ENCODE peak calls at places on chromosomes 11 and 22, in nine cellular contexts. V is H9; T is heart right ventricle; U is transverse colon; X is CD8-positive, alpha-beta T cell; I is fibroblast of lung; J is GM10248; F is psoas muscle; L is neural crest cell. O is an unnamed sample.

GRCh38 chr11:79436911-79437273 is 3.9 kb downstream of the TENM4 start:
- DNase-seq in I (no peak), T (no peak), L (no peak), X (no peak), U (no peak), J (no peak), F (no peak), V (peak; percentile 35), O (no peak)

GRCh38 chr22:46865052-46865434 is 102.6 kb downstream of the TBC1D22A start:
- DNase-seq in X (no peak), T (no peak), U (peak; percentile 19), F (no peak), V (no peak), J (no peak), I (no peak), L (no peak), O (no peak)

GRCh38 chr11:19374189-19374588 is 133.4 kb upstream of the E2F8 start:
- DNase-seq in I (peak; percentile 85), T (no peak), J (no peak), L (no peak), V (no peak), X (no peak), U (no peak), F (peak; percentile 23), O (no peak)

GRCh38 chr22:34866501-34867171 is 199.3 kb upstream of the ISX start:
- DNase-seq in X (no peak), U (no peak), T (no peak), I (peak; percentile 52), F (no peak), V (no peak), J (no peak), L (no peak), O (no peak)

GRCh38 chr11:11380883-11381282 is 27.8 kb upstream of the CSNK2A3 start:
- DNase-seq in F (no peak), L (no peak), T (no peak), X (no peak), I (no peak), J (no peak), V (no peak), U (no peak), O (no peak)

GRCh38 chr11:820655-821512 is 2.2 kb downstream of the PNPLA2 start:
- DNase-seq in F (peak; percentile 90), J (no peak), T (peak; percentile 79), U (peak; percentile 81), L (no peak), I (no peak), V (no peak), X (no peak), O (no peak)

GRCh38 chr11:2270322-2271076 is at the start of gene ASCL2:
- DNase-seq in I (no peak), V (peak; percentile 32), U (no peak), L (no peak), X (no peak), J (no peak), F (no peak), T (peak; percentile 3), O (peak; percentile 50)

GRCh38 chr11:125351045-125351867 is 144.8 kb downstream of the FEZ1 start:
- DNase-seq in I (no peak), X (no peak), U (no peak), F (no peak), J (no peak), V (peak; percentile 55), L (no peak), T (no peak), O (no peak)

GRCh38 chr11:10441652-10442503 is 13.2 kb upstream of the AMPD3 start:
- DNase-seq in T (no peak), I (peak; percentile 45), L (no peak), U (no peak), J (peak; percentile 69), X (no peak), V (no peak), F (no peak), O (no peak)

GRCh38 chr22:36332623-36333331 is 55.0 kb downstream of the MYH9 start:
- DNase-seq in U (peak; percentile 55), J (peak; percentile 65), L (no peak), F (no peak), X (no peak), V (no peak), I (peak; percentile 91), T (no peak), O (no peak)

GRCh38 chr11:125279680-125280079 is 115.1 kb downstream of the PKNOX2 start:
- DNase-seq in U (no peak), I (no peak), L (no peak), J (no peak), V (no peak), X (no peak), T (no peak), F (no peak), O (no peak)

GRCh38 chr11:88596786-88597185 is 259.2 kb upstream of the CTSC start:
- DNase-seq in V (no peak), X (no peak), J (no peak), I (peak; percentile 10), L (no peak), U (no peak), T (no peak), F (no peak), O (no peak)

GRCh38 chr22:18021431-18021830 is 2.9 kb downstream of the MICAL3 start:
- DNase-seq in U (no peak), T (no peak), J (no peak), V (no peak), L (no peak), F (no peak), I (no peak), X (no peak), O (no peak)

GRCh38 chr22:18024956-18025720 is 777 bp upstream of the MICAL3 start:
- DNase-seq in F (no peak), L (no peak), V (no peak), J (no peak), I (no peak), T (no peak), U (no peak), X (no peak), O (no peak)

GRCh38 chr22:18024276-18024939 is at the start of gene MICAL3:
- DNase-seq in J (peak; percentile 87), T (no peak), U (peak; percentile 75), X (peak; percentile 50), L (peak; percentile 60), I (peak; percentile 72), V (peak; percentile 39), F (peak; percentile 62), O (peak; percentile 48)

GRCh38 chr22:18022851-18023250 is 1.5 kb downstream of the MICAL3 start:
- DNase-seq in X (no peak), T (no peak), L (no peak), V (no peak), I (no peak), J (no peak), U (peak; percentile 18), F (no peak), O (no peak)

DNA sequence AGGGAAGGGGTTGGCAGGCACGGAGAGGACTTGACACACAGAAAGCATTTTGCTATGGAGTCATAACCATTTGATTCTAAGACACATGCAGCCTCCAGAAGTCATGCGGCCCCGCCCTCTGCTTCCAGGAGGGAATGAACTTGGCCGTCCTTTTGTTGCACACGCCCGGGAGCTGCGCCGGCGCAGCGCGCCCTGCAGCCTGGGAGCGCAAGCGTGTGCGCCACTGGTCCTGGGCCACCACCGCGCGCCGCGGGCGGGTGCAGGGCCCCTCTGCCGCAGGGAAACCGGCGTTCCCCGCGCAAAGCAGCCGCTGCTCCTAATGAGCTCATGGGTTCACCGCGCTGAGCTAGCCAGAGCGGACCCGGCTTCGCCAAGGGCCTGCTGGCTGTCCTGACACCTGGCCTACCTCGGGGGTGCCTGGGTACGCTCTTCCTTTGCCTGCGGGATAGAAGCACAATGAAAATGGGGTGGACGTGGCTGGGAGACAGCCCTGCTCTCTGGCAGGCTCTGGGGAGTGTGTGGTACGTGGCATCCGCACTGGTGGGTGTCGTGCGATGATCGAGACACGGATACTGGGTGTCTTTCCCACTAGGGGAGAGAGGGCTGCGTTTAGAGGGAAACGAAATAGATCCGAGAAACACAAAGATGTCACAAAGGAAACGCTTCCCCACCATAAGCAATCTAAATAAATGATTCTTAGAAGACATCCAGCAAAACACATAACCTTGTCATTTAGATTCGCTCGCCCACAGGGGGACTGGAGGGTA is 669 bp downstream of the MICAL3 start:
- DNase-seq in I (peak; percentile 89), T (peak; percentile 74), L (peak; percentile 60), U (peak; percentile 90), X (no peak), F (peak; percentile 83), V (peak; percentile 80), J (peak; percentile 59), O (no peak)
- TF ChIP-seq CTCF in I (no peak), T (no peak), L (no peak), U (no peak), X (no peak), F (peak; percentile 9), V (peak; percentile 7), J (no peak), O (no peak)

GRCh38 chr11:59463176-59463575 is 6.4 kb downstream of the OR4D6 start:
- DNase-seq in V (no peak), F (no peak), T (peak; percentile 9), I (no peak), J (no peak), X (no peak), U (no peak), L (no peak), O (no peak)
- TF ChIP-seq CTCF in V (peak; percentile 36), F (no peak), T (no peak), I (no peak), J (no peak), X (no peak), U (no peak), L (no peak), O (no peak)

GRCh38 chr11:75270896-75271415 is 30.4 kb downstream of the TPBGL start:
- DNase-seq in X (no peak), F (no peak), L (no peak), U (peak; percentile 6), I (no peak), T (no peak), V (no peak), J (no peak), O (no peak)
- TF ChIP-seq CTCF in X (peak; percentile 48), F (no peak), L (peak; percentile 32), U (no peak), I (peak; percentile 37), T (peak; percentile 10), V (peak; percentile 57), J (peak; percentile 49), O (no peak)

GRCh38 chr11:61448552-61448927 is 18.6 kb downstream of the SDHAF2 start:
- DNase-seq in J (no peak), L (no peak), X (no peak), I (no peak), U (no peak), T (no peak), F (no peak), V (no peak), O (no peak)

GRCh38 chr11:61454520-61454919 is 24.6 kb downstream of the SDHAF2 start:
- DNase-seq in X (no peak), F (no peak), J (no peak), I (no peak), T (peak; percentile 18), V (no peak), U (no peak), L (no peak), O (no peak)

GRCh38 chr11:61453702-61454101 is 23.8 kb downstream of the SDHAF2 start:
- DNase-seq in V (no peak), F (no peak), I (no peak), J (no peak), T (no peak), U (no peak), X (no peak), L (no peak), O (no peak)

GRCh38 chr11:61447601-61448551 is 18.0 kb downstream of the SDHAF2 start:
- DNase-seq in J (no peak), F (no peak), L (no peak), U (no peak), T (peak; percentile 32), V (no peak), X (no peak), I (no peak), O (no peak)

GRCh38 chr11:61452825-61453224 is 22.9 kb downstream of the SDHAF2 start:
- DNase-seq in T (no peak), J (no peak), L (no peak), I (no peak), X (no peak), F (no peak), U (no peak), V (no peak), O (no peak)
- TF ChIP-seq CTCF in T (no peak), J (no peak), L (no peak), I (no peak), X (no peak), F (no peak), U (no peak), V (no peak), O (no peak)